ENCODE peak calls at places on chromosomes 2 and 18, in five cellular contexts. One of them, this sample, is unnamed.

GRCh38 chr2:96875498-96876035 is 5.7 kb upstream of the SEMA4C start:
- ATAC-seq in IMR-90: peak; percentile 8
- ATAC-seq in left ventricle myocardium superior: no peak
- ATAC-seq in activated CD4-positive, CD25-positive, alpha-beta regulatory T cell treated with anti-CD3 and anti-CD28 coated beads, Interleukin-2, amount 50 U/mL, for 24 hours: no peak
- ATAC-seq in stimulated activated effector memory CD8-positive, alpha-beta T cell treated with anti-CD3 and anti-CD28 coated beads, Interleukin-12 subunit alpha, Interleukin-12 subunit beta, amount 100 ng/mL, for 72 hours: no peak
- ATAC-seq in this sample: no peak

GRCh38 chr2:105857076-105857740 is 112.5 kb downstream of the NCK2 start:
- ATAC-seq in activated CD4-positive, CD25-positive, alpha-beta regulatory T cell treated with anti-CD3 and anti-CD28 coated beads, Interleukin-2, amount 50 U/mL, for 24 hours: peak; percentile 14
- ATAC-seq in left ventricle myocardium superior: no peak
- ATAC-seq in IMR-90: no peak
- ATAC-seq in stimulated activated effector memory CD8-positive, alpha-beta T cell treated with anti-CD3 and anti-CD28 coated beads, Interleukin-12 subunit alpha, Interleukin-12 subunit beta, amount 100 ng/mL, for 72 hours: peak; percentile 69
- ATAC-seq in this sample: no peak

GRCh38 chr2:226423498-226423960 is 376.1 kb downstream of the IRS1 start:
- ATAC-seq in activated CD4-positive, CD25-positive, alpha-beta regulatory T cell treated with anti-CD3 and anti-CD28 coated beads, Interleukin-2, amount 50 U/mL, for 24 hours: peak; percentile 62
- ATAC-seq in left ventricle myocardium superior: no peak
- ATAC-seq in IMR-90: no peak
- ATAC-seq in stimulated activated effector memory CD8-positive, alpha-beta T cell treated with anti-CD3 and anti-CD28 coated beads, Interleukin-12 subunit alpha, Interleukin-12 subunit beta, amount 100 ng/mL, for 72 hours: peak; percentile 89
- ATAC-seq in this sample: peak; percentile 91

GRCh38 chr2:167844714-167845530 is 402.5 kb downstream of the STK39 start:
- ATAC-seq in activated CD4-positive, CD25-positive, alpha-beta regulatory T cell treated with anti-CD3 and anti-CD28 coated beads, Interleukin-2, amount 50 U/mL, for 24 hours: no peak
- ATAC-seq in stimulated activated effector memory CD8-positive, alpha-beta T cell treated with anti-CD3 and anti-CD28 coated beads, Interleukin-12 subunit alpha, Interleukin-12 subunit beta, amount 100 ng/mL, for 72 hours: no peak
- ATAC-seq in IMR-90: no peak
- ATAC-seq in left ventricle myocardium superior: no peak
- ATAC-seq in this sample: no peak

GRCh38 chr18:24072743-24073142 is 58.2 kb downstream of the TTC39C start:
- ATAC-seq in stimulated activated effector memory CD8-positive, alpha-beta T cell treated with anti-CD3 and anti-CD28 coated beads, Interleukin-12 subunit alpha, Interleukin-12 subunit beta, amount 100 ng/mL, for 72 hours: no peak
- ATAC-seq in IMR-90: no peak
- ATAC-seq in left ventricle myocardium superior: no peak
- ATAC-seq in activated CD4-positive, CD25-positive, alpha-beta regulatory T cell treated with anti-CD3 and anti-CD28 coated beads, Interleukin-2, amount 50 U/mL, for 24 hours: no peak
- ATAC-seq in this sample: no peak

GRCh38 chr2:199431748-199432213 is 26.0 kb downstream of the SATB2 start:
- ATAC-seq in stimulated activated effector memory CD8-positive, alpha-beta T cell treated with anti-CD3 and anti-CD28 coated beads, Interleukin-12 subunit alpha, Interleukin-12 subunit beta, amount 100 ng/mL, for 72 hours: no peak
- ATAC-seq in activated CD4-positive, CD25-positive, alpha-beta regulatory T cell treated with anti-CD3 and anti-CD28 coated beads, Interleukin-2, amount 50 U/mL, for 24 hours: no peak
- ATAC-seq in IMR-90: peak; percentile 61
- ATAC-seq in left ventricle myocardium superior: no peak
- ATAC-seq in this sample: no peak

GRCh38 chr2:187302146-187302545 is 145.9 kb downstream of the CALCRL start:
- ATAC-seq in stimulated activated effector memory CD8-positive, alpha-beta T cell treated with anti-CD3 and anti-CD28 coated beads, Interleukin-12 subunit alpha, Interleukin-12 subunit beta, amount 100 ng/mL, for 72 hours: no peak
- ATAC-seq in activated CD4-positive, CD25-positive, alpha-beta regulatory T cell treated with anti-CD3 and anti-CD28 coated beads, Interleukin-2, amount 50 U/mL, for 24 hours: no peak
- ATAC-seq in IMR-90: no peak
- ATAC-seq in left ventricle myocardium superior: peak; percentile 24
- ATAC-seq in this sample: no peak

GRCh38 chr2:8514748-8515389 is 167.0 kb upstream of the ID2 start:
- ATAC-seq in stimulated activated effector memory CD8-positive, alpha-beta T cell treated with anti-CD3 and anti-CD28 coated beads, Interleukin-12 subunit alpha, Interleukin-12 subunit beta, amount 100 ng/mL, for 72 hours: peak; percentile 78
- ATAC-seq in activated CD4-positive, CD25-positive, alpha-beta regulatory T cell treated with anti-CD3 and anti-CD28 coated beads, Interleukin-2, amount 50 U/mL, for 24 hours: peak; percentile 82
- ATAC-seq in IMR-90: no peak
- ATAC-seq in left ventricle myocardium superior: no peak
- ATAC-seq in this sample: peak; percentile 90

GRCh38 chr18:29586210-29586609 is 1409.3 kb upstream of the CDH2 start:
- ATAC-seq in IMR-90: no peak
- ATAC-seq in activated CD4-positive, CD25-positive, alpha-beta regulatory T cell treated with anti-CD3 and anti-CD28 coated beads, Interleukin-2, amount 50 U/mL, for 24 hours: no peak
- ATAC-seq in stimulated activated effector memory CD8-positive, alpha-beta T cell treated with anti-CD3 and anti-CD28 coated beads, Interleukin-12 subunit alpha, Interleukin-12 subunit beta, amount 100 ng/mL, for 72 hours: no peak
- ATAC-seq in left ventricle myocardium superior: no peak
- ATAC-seq in this sample: no peak

GRCh38 chr2:126042089-126042488 is 613.9 kb upstream of the GYPC start:
- ATAC-seq in left ventricle myocardium superior: no peak
- ATAC-seq in activated CD4-positive, CD25-positive, alpha-beta regulatory T cell treated with anti-CD3 and anti-CD28 coated beads, Interleukin-2, amount 50 U/mL, for 24 hours: no peak
- ATAC-seq in stimulated activated effector memory CD8-positive, alpha-beta T cell treated with anti-CD3 and anti-CD28 coated beads, Interleukin-12 subunit alpha, Interleukin-12 subunit beta, amount 100 ng/mL, for 72 hours: no peak
- ATAC-seq in IMR-90: no peak
- ATAC-seq in this sample: no peak

GRCh38 chr18:12422936-12423335 is 15.2 kb downstream of the PRELID3A start:
- ATAC-seq in stimulated activated effector memory CD8-positive, alpha-beta T cell treated with anti-CD3 and anti-CD28 coated beads, Interleukin-12 subunit alpha, Interleukin-12 subunit beta, amount 100 ng/mL, for 72 hours: no peak
- ATAC-seq in activated CD4-positive, CD25-positive, alpha-beta regulatory T cell treated with anti-CD3 and anti-CD28 coated beads, Interleukin-2, amount 50 U/mL, for 24 hours: no peak
- ATAC-seq in left ventricle myocardium superior: peak; percentile 11
- ATAC-seq in IMR-90: no peak
- ATAC-seq in this sample: no peak

GRCh38 chr2:238404406-238405216 is 22.1 kb upstream of the ASB1 start:
- ATAC-seq in IMR-90: no peak
- ATAC-seq in left ventricle myocardium superior: no peak
- ATAC-seq in activated CD4-positive, CD25-positive, alpha-beta regulatory T cell treated with anti-CD3 and anti-CD28 coated beads, Interleukin-2, amount 50 U/mL, for 24 hours: no peak
- ATAC-seq in stimulated activated effector memory CD8-positive, alpha-beta T cell treated with anti-CD3 and anti-CD28 coated beads, Interleukin-12 subunit alpha, Interleukin-12 subunit beta, amount 100 ng/mL, for 72 hours: no peak
- ATAC-seq in this sample: no peak

GRCh38 chr2:230052299-230052698 is 16.4 kb downstream of the SLC16A14 start:
- ATAC-seq in left ventricle myocardium superior: no peak
- ATAC-seq in IMR-90: no peak
- ATAC-seq in activated CD4-positive, CD25-positive, alpha-beta regulatory T cell treated with anti-CD3 and anti-CD28 coated beads, Interleukin-2, amount 50 U/mL, for 24 hours: no peak
- ATAC-seq in stimulated activated effector memory CD8-positive, alpha-beta T cell treated with anti-CD3 and anti-CD28 coated beads, Interleukin-12 subunit alpha, Interleukin-12 subunit beta, amount 100 ng/mL, for 72 hours: no peak
- ATAC-seq in this sample: no peak

GRCh38 chr2:121279476-121279875 is 5.5 kb downstream of the TFCP2L1 start:
- ATAC-seq in stimulated activated effector memory CD8-positive, alpha-beta T cell treated with anti-CD3 and anti-CD28 coated beads, Interleukin-12 subunit alpha, Interleukin-12 subunit beta, amount 100 ng/mL, for 72 hours: no peak
- ATAC-seq in activated CD4-positive, CD25-positive, alpha-beta regulatory T cell treated with anti-CD3 and anti-CD28 coated beads, Interleukin-2, amount 50 U/mL, for 24 hours: no peak
- ATAC-seq in left ventricle myocardium superior: no peak
- ATAC-seq in IMR-90: no peak
- ATAC-seq in this sample: no peak

GRCh38 chr2:84963692-84964405 is 7.1 kb upstream of the KCMF1 start:
- ATAC-seq in stimulated activated effector memory CD8-positive, alpha-beta T cell treated with anti-CD3 and anti-CD28 coated beads, Interleukin-12 subunit alpha, Interleukin-12 subunit beta, amount 100 ng/mL, for 72 hours: no peak
- ATAC-seq in left ventricle myocardium superior: no peak
- ATAC-seq in IMR-90: peak; percentile 77
- ATAC-seq in activated CD4-positive, CD25-positive, alpha-beta regulatory T cell treated with anti-CD3 and anti-CD28 coated beads, Interleukin-2, amount 50 U/mL, for 24 hours: no peak
- ATAC-seq in this sample: no peak

GRCh38 chr2:161030260-161031063 is 129.8 kb upstream of the TANK start:
- ATAC-seq in IMR-90: peak; percentile 86
- ATAC-seq in left ventricle myocardium superior: peak; percentile 35
- ATAC-seq in stimulated activated effector memory CD8-positive, alpha-beta T cell treated with anti-CD3 and anti-CD28 coated beads, Interleukin-12 subunit alpha, Interleukin-12 subunit beta, amount 100 ng/mL, for 72 hours: no peak
- ATAC-seq in activated CD4-positive, CD25-positive, alpha-beta regulatory T cell treated with anti-CD3 and anti-CD28 coated beads, Interleukin-2, amount 50 U/mL, for 24 hours: no peak
- ATAC-seq in this sample: no peak

GRCh38 chr2:65018141-65018582 is 29.0 kb downstream of the SLC1A4 start:
- ATAC-seq in activated CD4-positive, CD25-positive, alpha-beta regulatory T cell treated with anti-CD3 and anti-CD28 coated beads, Interleukin-2, amount 50 U/mL, for 24 hours: no peak
- ATAC-seq in IMR-90: no peak
- ATAC-seq in left ventricle myocardium superior: peak; percentile 54
- ATAC-seq in stimulated activated effector memory CD8-positive, alpha-beta T cell treated with anti-CD3 and anti-CD28 coated beads, Interleukin-12 subunit alpha, Interleukin-12 subunit beta, amount 100 ng/mL, for 72 hours: no peak
- ATAC-seq in this sample: peak; percentile 28

GRCh38 chr2:45283764-45284620 is 274.7 kb upstream of the SIX2 start:
- ATAC-seq in left ventricle myocardium superior: no peak
- ATAC-seq in activated CD4-positive, CD25-positive, alpha-beta regulatory T cell treated with anti-CD3 and anti-CD28 coated beads, Interleukin-2, amount 50 U/mL, for 24 hours: no peak
- ATAC-seq in IMR-90: peak; percentile 60
- ATAC-seq in stimulated activated effector memory CD8-positive, alpha-beta T cell treated with anti-CD3 and anti-CD28 coated beads, Interleukin-12 subunit alpha, Interleukin-12 subunit beta, amount 100 ng/mL, for 72 hours: no peak
- ATAC-seq in this sample: no peak

GRCh38 chr2:69935011-69935410 is 20.1 kb downstream of the MXD1 start:
- ATAC-seq in activated CD4-positive, CD25-positive, alpha-beta regulatory T cell treated with anti-CD3 and anti-CD28 coated beads, Interleukin-2, amount 50 U/mL, for 24 hours: no peak
- ATAC-seq in left ventricle myocardium superior: no peak
- ATAC-seq in IMR-90: no peak
- ATAC-seq in stimulated activated effector memory CD8-positive, alpha-beta T cell treated with anti-CD3 and anti-CD28 coated beads, Interleukin-12 subunit alpha, Interleukin-12 subunit beta, amount 100 ng/mL, for 72 hours: no peak
- ATAC-seq in this sample: no peak

This sample was measured in stimulated activated memory B cell treated with anti-CD40 and anti-IgM and Interleukin-4, amounts not matched to agents 10 μg/mL and 1 μg/mL and 100 μg/mL, for 72 hours.